ENCODE peak calls at places on chromosome 13, in six cellular contexts. One of them, this sample, is unnamed.

GRCh38 chr13:36674337-36675212 is 755 bp downstream of the SERTM1 start:
- DNase-seq in HCT116: no peak
- DNase-seq in upper lobe of right lung: no peak
- DNase-seq in dorsolateral prefrontal cortex: no peak
- DNase-seq in coronary artery: no peak
- DNase-seq in suprapubic skin: peak
- DNase-seq in this sample: no peak

GRCh38 chr13:97306106-97306505 is 84.0 kb downstream of the MBNL2 start:
- DNase-seq in HCT116: no peak
- DNase-seq in upper lobe of right lung: no peak
- DNase-seq in coronary artery: no peak
- DNase-seq in dorsolateral prefrontal cortex: no peak
- DNase-seq in suprapubic skin: no peak
- DNase-seq in this sample: no peak

GRCh38 chr13:68174905-68175304 is 944.8 kb upstream of the PCDH9 start:
- DNase-seq in suprapubic skin: no peak
- DNase-seq in HCT116: no peak
- DNase-seq in coronary artery: no peak
- DNase-seq in upper lobe of right lung: no peak
- DNase-seq in dorsolateral prefrontal cortex: no peak
- DNase-seq in this sample: no peak

GRCh38 chr13:69690999-69691398 is 416.6 kb upstream of the ATXN8OS start:
- DNase-seq in suprapubic skin: no peak
- DNase-seq in coronary artery: no peak
- DNase-seq in HCT116: no peak
- DNase-seq in dorsolateral prefrontal cortex: no peak
- DNase-seq in upper lobe of right lung: no peak
- DNase-seq in this sample: no peak

GRCh38 chr13:64457976-64458375 is 2772.2 kb downstream of the PCDH9 start:
- DNase-seq in suprapubic skin: no peak
- DNase-seq in coronary artery: no peak
- DNase-seq in upper lobe of right lung: no peak
- DNase-seq in HCT116: no peak
- DNase-seq in dorsolateral prefrontal cortex: no peak
- DNase-seq in this sample: no peak

GRCh38 chr13:113917096-113917495 is 53.2 kb upstream of the GAS6 start:
- DNase-seq in dorsolateral prefrontal cortex: no peak
- DNase-seq in HCT116: no peak
- DNase-seq in suprapubic skin: peak
- DNase-seq in coronary artery: peak
- DNase-seq in upper lobe of right lung: no peak
- DNase-seq in this sample: no peak

GRCh38 chr13:48730971-48731658 is 77.4 kb downstream of the CYSLTR2 start:
- DNase-seq in upper lobe of right lung: no peak
- DNase-seq in HCT116: peak
- DNase-seq in dorsolateral prefrontal cortex: no peak
- DNase-seq in coronary artery: no peak
- DNase-seq in suprapubic skin: no peak
- DNase-seq in this sample: peak

GRCh38 chr13:52846567-52847321 is 1.7 kb downstream of the PCDH8 start:
- DNase-seq in suprapubic skin: no peak
- DNase-seq in dorsolateral prefrontal cortex: peak
- DNase-seq in HCT116: no peak
- DNase-seq in coronary artery: no peak
- DNase-seq in upper lobe of right lung: peak
- DNase-seq in this sample: no peak

GRCh38 chr13:37868691-37869505 is 674 bp downstream of the TRPC4 start:
- DNase-seq in suprapubic skin: no peak
- DNase-seq in HCT116: no peak
- DNase-seq in coronary artery: no peak
- DNase-seq in dorsolateral prefrontal cortex: no peak
- DNase-seq in upper lobe of right lung: no peak
- DNase-seq in this sample: no peak

GRCh38 chr13:91774397-91774796 is 376.0 kb downstream of the GPC5 start:
- DNase-seq in upper lobe of right lung: no peak
- DNase-seq in suprapubic skin: no peak
- DNase-seq in HCT116: no peak
- DNase-seq in dorsolateral prefrontal cortex: no peak
- DNase-seq in coronary artery: no peak
- DNase-seq in this sample: no peak

GRCh38 chr13:108087813-108088212 is 127.5 kb downstream of the LIG4 start:
- DNase-seq in coronary artery: no peak
- DNase-seq in upper lobe of right lung: no peak
- DNase-seq in HCT116: no peak
- DNase-seq in suprapubic skin: no peak
- DNase-seq in dorsolateral prefrontal cortex: no peak
- DNase-seq in this sample: no peak

GRCh38 chr13:108082481-108082880 is 132.9 kb downstream of the LIG4 start:
- DNase-seq in upper lobe of right lung: no peak
- DNase-seq in HCT116: no peak
- DNase-seq in dorsolateral prefrontal cortex: no peak
- DNase-seq in suprapubic skin: no peak
- DNase-seq in coronary artery: no peak
- DNase-seq in this sample: no peak

GRCh38 chr13:108084840-108085239 is 130.5 kb downstream of the LIG4 start:
- DNase-seq in dorsolateral prefrontal cortex: no peak
- DNase-seq in coronary artery: no peak
- DNase-seq in HCT116: no peak
- DNase-seq in suprapubic skin: no peak
- DNase-seq in upper lobe of right lung: no peak
- DNase-seq in this sample: no peak

GRCh38 chr13:108083056-108083455 is 132.3 kb downstream of the LIG4 start:
- DNase-seq in suprapubic skin: no peak
- DNase-seq in upper lobe of right lung: no peak
- DNase-seq in HCT116: no peak
- DNase-seq in dorsolateral prefrontal cortex: no peak
- DNase-seq in coronary artery: no peak
- DNase-seq in this sample: peak

GRCh38 chr13:108086678-108087077 is 128.7 kb downstream of the LIG4 start:
- DNase-seq in HCT116: no peak
- DNase-seq in dorsolateral prefrontal cortex: no peak
- DNase-seq in coronary artery: no peak
- DNase-seq in suprapubic skin: no peak
- DNase-seq in upper lobe of right lung: no peak
- DNase-seq in this sample: no peak
- H3K27ac ChIP-seq in HCT116: no peak
- H3K27ac ChIP-seq in dorsolateral prefrontal cortex: no peak
- H3K27ac ChIP-seq in coronary artery: no peak
- H3K27ac ChIP-seq in suprapubic skin: no peak
- H3K27ac ChIP-seq in upper lobe of right lung: no peak
- H3K27ac ChIP-seq in this sample: no peak

DNA sequence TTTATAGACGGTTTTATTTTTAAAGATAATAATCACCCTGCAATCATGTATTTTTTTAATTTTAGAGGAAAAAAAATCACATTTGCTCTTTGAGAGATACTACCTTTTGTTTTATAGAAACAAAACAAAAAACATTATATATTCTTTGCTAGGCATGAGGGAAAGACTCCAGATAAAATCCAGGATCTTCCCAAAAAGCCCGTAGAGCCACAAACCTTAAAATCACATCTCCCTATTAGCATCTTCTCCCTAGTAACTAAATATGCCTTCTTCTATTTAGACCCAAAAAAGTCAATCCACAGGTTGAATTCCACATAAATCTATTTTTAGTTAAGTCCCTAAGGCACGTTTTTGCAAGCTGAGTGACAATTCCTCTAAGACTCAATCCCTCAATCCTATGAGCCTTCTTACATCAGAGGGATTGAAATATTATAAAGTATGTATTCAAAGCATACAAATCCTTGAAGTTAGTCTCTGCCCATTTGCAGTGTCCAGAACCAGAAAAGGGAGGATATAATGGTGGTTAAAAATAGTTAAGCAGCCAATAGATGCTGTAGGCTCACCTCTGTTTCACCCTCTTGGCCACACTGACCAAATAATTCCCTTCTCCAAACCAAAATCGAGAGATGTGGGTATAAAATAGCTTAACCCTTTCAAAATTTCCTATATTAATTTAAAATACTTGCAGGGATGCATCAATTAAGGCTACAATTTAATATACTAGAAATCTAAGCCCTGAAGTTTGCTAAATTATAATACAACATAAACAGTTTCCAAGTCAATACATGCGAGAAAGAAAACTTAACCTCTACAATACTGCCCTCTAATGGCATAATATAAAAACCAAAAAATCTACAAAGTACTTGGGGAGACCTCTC is 64.0 kb downstream of the SERP2 start:
- DNase-seq in HCT116: no peak
- DNase-seq in upper lobe of right lung: no peak
- DNase-seq in coronary artery: no peak
- DNase-seq in suprapubic skin: no peak
- DNase-seq in dorsolateral prefrontal cortex: no peak
- DNase-seq in this sample: no peak
- H3K27ac ChIP-seq in HCT116: peak
- H3K27ac ChIP-seq in upper lobe of right lung: peak
- H3K27ac ChIP-seq in coronary artery: peak
- H3K27ac ChIP-seq in suprapubic skin: peak
- H3K27ac ChIP-seq in dorsolateral prefrontal cortex: peak
- H3K27ac ChIP-seq in this sample: peak

DNA sequence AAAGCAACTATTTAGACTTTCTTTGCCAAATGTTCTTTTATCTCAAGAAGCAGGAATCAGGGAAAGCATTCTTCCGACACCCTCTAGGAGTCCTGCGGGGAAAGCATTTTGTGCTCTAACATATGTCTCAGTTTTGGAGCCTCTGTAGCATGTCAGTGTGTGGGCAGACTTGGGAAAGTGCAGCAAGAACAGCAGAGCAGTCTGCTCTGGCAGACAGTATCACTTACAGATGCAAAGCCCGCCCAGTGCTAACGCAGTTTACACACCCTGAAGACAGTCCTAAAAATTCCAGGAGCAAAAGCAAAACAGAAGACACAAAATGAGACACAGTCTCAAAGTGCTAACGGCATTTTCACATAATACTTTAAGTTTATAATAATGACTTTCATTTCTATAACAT is 393.5 kb downstream of the KLF12 start:
- DNase-seq in upper lobe of right lung: no peak
- DNase-seq in suprapubic skin: no peak
- DNase-seq in HCT116: no peak
- DNase-seq in dorsolateral prefrontal cortex: no peak
- DNase-seq in coronary artery: no peak
- DNase-seq in this sample: no peak
- H3K27ac ChIP-seq in upper lobe of right lung: no peak
- H3K27ac ChIP-seq in suprapubic skin: no peak
- H3K27ac ChIP-seq in HCT116: no peak
- H3K27ac ChIP-seq in dorsolateral prefrontal cortex: peak
- H3K27ac ChIP-seq in coronary artery: no peak
- H3K27ac ChIP-seq in this sample: no peak

DNA sequence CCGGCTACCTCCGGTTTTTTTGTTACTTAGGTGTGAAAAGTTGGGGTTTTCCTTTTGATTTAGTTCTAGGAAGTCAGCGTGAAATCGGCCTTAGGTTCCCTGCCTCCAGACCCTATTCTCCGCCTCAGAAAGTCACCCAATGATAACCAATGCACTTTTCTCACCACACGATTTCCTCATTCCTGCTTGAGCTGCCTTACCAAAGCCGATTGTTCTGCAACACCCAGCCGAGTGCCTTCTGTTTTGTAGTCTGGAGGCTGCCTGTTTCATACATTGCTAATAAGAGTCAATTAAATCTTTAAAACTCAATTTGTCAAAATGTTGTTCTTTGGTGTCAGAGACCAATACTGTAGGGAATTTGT is 39.7 kb downstream of the GJA3 start:
- DNase-seq in dorsolateral prefrontal cortex: no peak
- DNase-seq in coronary artery: no peak
- DNase-seq in suprapubic skin: peak
- DNase-seq in upper lobe of right lung: no peak
- DNase-seq in HCT116: no peak
- DNase-seq in this sample: no peak
- H3K27ac ChIP-seq in dorsolateral prefrontal cortex: no peak
- H3K27ac ChIP-seq in coronary artery: no peak
- H3K27ac ChIP-seq in suprapubic skin: no peak
- H3K27ac ChIP-seq in upper lobe of right lung: no peak
- H3K27ac ChIP-seq in HCT116: peak
- H3K27ac ChIP-seq in this sample: no peak

DNA sequence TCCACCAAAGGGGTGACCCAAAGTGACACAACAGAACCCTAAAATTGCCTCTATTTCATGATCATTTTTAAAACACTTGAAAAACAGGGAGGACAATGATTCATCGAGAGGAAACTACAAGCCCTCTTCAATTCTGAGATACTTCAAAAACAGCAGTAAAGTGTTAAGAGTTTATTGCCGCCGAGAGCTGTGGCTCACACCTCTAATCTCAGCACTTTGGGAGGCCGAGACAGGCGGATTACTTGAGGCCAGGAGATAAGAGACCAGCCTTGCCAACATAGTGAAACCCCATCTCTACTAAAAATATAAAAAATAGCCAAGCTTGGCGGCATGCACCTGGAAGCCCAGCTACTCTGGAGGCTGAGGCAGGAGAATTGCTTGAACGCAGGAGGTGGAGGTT is 189.5 kb upstream of the NBEA start:
- DNase-seq in dorsolateral prefrontal cortex: no peak
- DNase-seq in upper lobe of right lung: no peak
- DNase-seq in suprapubic skin: no peak
- DNase-seq in HCT116: no peak
- DNase-seq in coronary artery: no peak
- DNase-seq in this sample: no peak
- H3K27ac ChIP-seq in dorsolateral prefrontal cortex: no peak
- H3K27ac ChIP-seq in upper lobe of right lung: no peak
- H3K27ac ChIP-seq in suprapubic skin: no peak
- H3K27ac ChIP-seq in HCT116: no peak
- H3K27ac ChIP-seq in coronary artery: no peak
- H3K27ac ChIP-seq in this sample: no peak

GRCh38 chr13:27055501-27055900 is 116.1 kb downstream of the USP12 start:
- DNase-seq in upper lobe of right lung: no peak
- DNase-seq in dorsolateral prefrontal cortex: no peak
- DNase-seq in coronary artery: no peak
- DNase-seq in suprapubic skin: no peak
- DNase-seq in HCT116: no peak
- DNase-seq in this sample: no peak
- H3K27ac ChIP-seq in upper lobe of right lung: no peak
- H3K27ac ChIP-seq in dorsolateral prefrontal cortex: no peak
- H3K27ac ChIP-seq in coronary artery: no peak
- H3K27ac ChIP-seq in suprapubic skin: no peak
- H3K27ac ChIP-seq in HCT116: no peak
- H3K27ac ChIP-seq in this sample: no peak

GRCh38 chr13:99230991-99231390 is 27.2 kb downstream of the GPR18 start:
- DNase-seq in suprapubic skin: no peak
- DNase-seq in upper lobe of right lung: no peak
- DNase-seq in coronary artery: no peak
- DNase-seq in dorsolateral prefrontal cortex: no peak
- DNase-seq in HCT116: no peak
- DNase-seq in this sample: no peak
- H3K27ac ChIP-seq in suprapubic skin: no peak
- H3K27ac ChIP-seq in upper lobe of right lung: no peak
- H3K27ac ChIP-seq in coronary artery: no peak
- H3K27ac ChIP-seq in dorsolateral prefrontal cortex: no peak
- H3K27ac ChIP-seq in HCT116: no peak
- H3K27ac ChIP-seq in this sample: no peak

This sample was measured in epithelial cell of prostate.